ENCODE peak calls at places on chromosomes 16 and 17, in eight cellular contexts. I is neural progenitor cell; T is cardiac fibroblast; B is transverse colon; D is CD4-positive, CD25-positive, alpha-beta regulatory T cell; K is effector memory CD4-positive, alpha-beta T cell; N is AG04449; W is tibial artery. V is an unnamed sample.

GRCh38 chr16:20904507-20905079 is 4.0 kb downstream of the LYRM1 start:
- DNase-seq in I (no peak), T (peak; percentile 89), B (no peak), D (no peak), K (peak; percentile 6), N (no peak), W (no peak), V (peak; percentile 85)

GRCh38 chr16:5615868-5616642 is 518.5 kb upstream of the EEF2KMT start:
- DNase-seq in I (peak; percentile 92), T (no peak), B (peak; percentile 64), D (no peak), K (no peak), N (no peak), W (no peak), V (peak; percentile 32)

GRCh38 chr16:79167893-79168292 is 432.6 kb downstream of the MAF start:
- DNase-seq in I (no peak), T (no peak), B (no peak), D (no peak), K (no peak), N (no peak), W (no peak), V (no peak)

GRCh38 chr16:73065617-73066313 is 17.8 kb upstream of the ZFHX3 start:
- DNase-seq in I (peak; percentile 66), T (peak; percentile 39), B (peak; percentile 39), D (no peak), K (no peak), N (no peak), W (peak; percentile 62), V (no peak)

GRCh38 chr17:54982399-54982798 is 13.8 kb downstream of the STXBP4 start:
- DNase-seq in I (no peak), T (peak; percentile 87), B (no peak), D (no peak), K (no peak), N (peak; percentile 53), W (peak; percentile 77), V (no peak)

GRCh38 chr16:69566437-69567030 is 768 bp downstream of the NFAT5 start:
- DNase-seq in I (peak; percentile 75), T (peak; percentile 74), B (peak; percentile 60), D (peak; percentile 20), K (peak; percentile 23), N (no peak), W (peak; percentile 74), V (peak; percentile 42)

GRCh38 chr16:65698943-65699342 is 577.1 kb upstream of the CDH11 start:
- DNase-seq in I (peak; percentile 50), T (peak; percentile 85), B (no peak), D (no peak), K (no peak), N (no peak), W (no peak), V (no peak)

GRCh38 chr17:16378631-16379282 is 2.1 kb upstream of the UBB start:
- DNase-seq in I (no peak), T (no peak), B (peak; percentile 69), D (no peak), K (no peak), N (no peak), W (no peak), V (no peak)

GRCh38 chr16:3523281-3523680 is 22.5 kb downstream of the CLUAP1 start:
- DNase-seq in I (no peak), T (no peak), B (no peak), D (no peak), K (no peak), N (no peak), W (no peak), V (no peak)

GRCh38 chr17:80792373-80792781 is 199.3 kb upstream of the CHMP6 start:
- DNase-seq in I (no peak), T (peak; percentile 26), B (no peak), D (no peak), K (no peak), N (no peak), W (no peak), V (no peak)

GRCh38 chr16:55817236-55817912 is 15.5 kb downstream of the CES1 start:
- DNase-seq in I (no peak), T (no peak), B (no peak), D (no peak), K (no peak), N (no peak), W (no peak), V (no peak)

GRCh38 chr17:42026821-42027539 is 7.1 kb downstream of the NKIRAS2 start:
- DNase-seq in I (peak; percentile 53), T (no peak), B (no peak), D (no peak), K (no peak), N (no peak), W (no peak), V (no peak)

GRCh38 chr17:54968954-54969400 is 412 bp downstream of the STXBP4 start:
- DNase-seq in I (no peak), T (peak; percentile 42), B (peak; percentile 28), D (peak; percentile 2), K (no peak), N (no peak), W (peak; percentile 29), V (no peak)

GRCh38 chr17:56441331-56441730 is 152.2 kb upstream of the NOG start:
- DNase-seq in I (no peak), T (peak; percentile 21), B (no peak), D (no peak), K (no peak), N (peak; percentile 54), W (no peak), V (no peak)

GRCh38 chr17:48470388-48471034 is 40.5 kb upstream of the SKAP1 start:
- DNase-seq in I (no peak), T (peak; percentile 31), B (no peak), D (no peak), K (no peak), N (no peak), W (no peak), V (no peak)

GRCh38 chr16:10868562-10869469 is 8.2 kb upstream of the CIITA start:
- DNase-seq in I (no peak), T (no peak), B (peak; percentile 46), D (no peak), K (no peak), N (no peak), W (peak; percentile 59), V (no peak)

DNA sequence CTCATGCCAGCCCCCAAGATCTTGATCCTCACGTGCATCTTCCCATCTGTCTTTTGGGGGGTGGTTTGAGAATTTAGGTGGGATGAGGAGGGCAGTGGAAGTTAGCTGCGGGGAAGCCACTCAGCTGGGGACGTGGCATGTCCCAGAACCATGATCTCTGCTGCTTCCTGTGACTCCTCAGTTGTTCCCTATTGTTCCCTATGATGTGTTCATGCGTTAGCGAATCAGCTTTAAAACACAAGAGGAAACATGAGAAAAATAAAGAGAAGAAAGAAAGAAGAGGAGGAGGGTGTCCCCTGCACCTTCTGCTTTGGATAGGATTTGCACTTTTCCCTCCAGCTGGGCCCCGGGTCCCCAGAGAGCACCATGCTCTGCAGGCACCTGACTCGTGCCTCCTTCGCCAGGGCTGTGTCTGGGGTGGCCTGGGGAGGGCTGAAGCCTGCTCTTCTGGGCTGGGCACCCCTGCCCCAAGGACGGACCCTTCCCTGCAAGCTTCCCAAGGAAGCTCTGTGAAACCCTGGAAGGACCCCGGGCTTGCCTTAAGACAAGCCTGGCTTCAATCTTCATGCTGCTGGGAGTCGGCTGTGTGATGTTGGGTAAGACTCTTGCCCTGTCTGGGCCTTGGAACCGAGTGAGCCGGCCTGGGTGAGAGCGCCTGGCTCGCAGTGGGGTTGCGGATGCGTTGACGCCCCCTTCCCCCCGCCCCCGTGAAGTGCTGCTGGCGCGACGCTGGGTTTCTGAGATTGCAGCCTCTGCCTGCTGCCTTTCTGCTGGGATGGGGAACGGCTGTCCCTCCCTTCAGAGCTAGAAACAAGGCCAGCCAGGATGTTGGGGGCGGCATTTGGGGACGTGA is 62.8 kb upstream of the CIBAR2 start:
- DNase-seq in I (no peak), T (no peak), B (no peak), D (no peak), K (no peak), N (no peak), W (no peak), V (no peak)
- H3K4me3 ChIP-seq in I (no peak overlapping the region), T (no peak overlapping the region), B (no peak overlapping the region), D (no peak overlapping the region), K (no peak overlapping the region), N (peak overlapping the region; percentile 43), W (no peak overlapping the region), V (no peak overlapping the region)

DNA sequence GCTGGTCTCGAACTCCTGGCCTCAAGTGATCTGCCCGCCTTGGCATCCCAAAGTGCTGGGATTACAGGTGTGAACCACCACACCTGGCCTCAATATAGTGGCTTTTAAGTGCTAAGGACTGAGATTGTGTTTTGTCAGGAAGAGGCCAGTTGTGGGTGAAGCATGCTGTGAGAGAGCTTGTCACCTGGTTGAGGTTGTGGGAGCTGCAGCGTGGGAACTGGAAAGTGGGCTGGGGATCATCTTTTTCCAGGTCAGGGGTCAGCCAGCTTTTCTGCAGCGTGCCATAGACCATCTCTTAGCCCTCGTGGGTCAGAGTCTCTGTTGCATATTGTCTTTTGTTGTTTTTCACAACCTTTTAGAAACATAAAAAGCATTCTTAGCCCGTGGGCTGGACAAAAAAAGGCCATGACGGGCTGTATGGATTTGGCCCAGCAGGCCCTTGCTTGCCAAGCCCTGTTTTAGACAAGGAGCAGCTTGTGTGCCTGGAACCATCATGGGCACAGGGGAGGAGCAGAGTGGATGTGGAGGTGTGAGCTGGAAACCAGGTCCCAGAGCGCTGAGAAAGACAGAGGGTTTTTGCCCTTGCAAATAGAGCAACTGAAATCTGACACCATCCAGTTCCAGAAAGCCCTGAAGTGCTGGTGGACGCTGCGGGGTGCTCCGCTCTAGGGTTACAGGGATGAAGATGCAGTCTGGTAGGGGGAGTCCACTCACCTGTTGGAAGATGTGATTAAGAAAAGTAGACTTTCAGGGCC is 5.5 kb downstream of the BIRC5 start:
- DNase-seq in I (peak; percentile 27), T (no peak), B (no peak), D (no peak), K (no peak), N (no peak), W (no peak), V (no peak)
- H3K4me3 ChIP-seq in I (no peak overlapping the region), T (no peak overlapping the region), B (no peak overlapping the region), D (no peak overlapping the region), K (no peak overlapping the region), N (no peak overlapping the region), W (no peak overlapping the region), V (no peak overlapping the region)

GRCh38 chr16:88649195-88649923 is 1.5 kb downstream of the CYBA start:
- DNase-seq in I (no peak), T (no peak), B (peak; percentile 41), D (no peak), K (no peak), N (no peak), W (no peak), V (peak; percentile 31)
- H3K4me3 ChIP-seq in I (peak overlapping the region; percentile 79), T (peak overlapping the region; percentile 76), B (peak overlapping the region; percentile 73), D (peak overlapping the region; percentile 19), K (peak overlapping the region; percentile 92), N (peak overlapping the region; percentile 86), W (peak overlapping the region; percentile 53), V (peak overlapping the region; percentile 77)

GRCh38 chr17:60388742-60389141 is 3.2 kb downstream of the USP32 start:
- DNase-seq in I (no peak), T (no peak), B (no peak), D (no peak), K (no peak), N (no peak), W (no peak), V (no peak)
- H3K4me3 ChIP-seq in I (peak overlapping the region; percentile 9), T (no peak overlapping the region), B (no peak overlapping the region), D (no peak overlapping the region), K (no peak overlapping the region), N (no peak overlapping the region), W (no peak overlapping the region), V (no peak overlapping the region)

GRCh38 chr16:86520317-86521210 is 10.2 kb downstream of the FOXF1 start:
- DNase-seq in I (no peak), T (no peak), B (no peak), D (no peak), K (no peak), N (no peak), W (no peak), V (no peak)
- H3K4me3 ChIP-seq in I (no peak overlapping the region), T (no peak overlapping the region), B (peak overlapping the region; percentile 3), D (no peak overlapping the region), K (peak overlapping the region; percentile 5), N (peak overlapping the region; percentile 37), W (no peak overlapping the region), V (no peak overlapping the region)

GRCh38 chr17:34314279-34314678 is 5.0 kb upstream of the CCL8 start:
- DNase-seq in I (no peak), T (peak; percentile 95), B (no peak), D (no peak), K (no peak), N (no peak), W (peak; percentile 52), V (peak; percentile 21)
- H3K4me3 ChIP-seq in I (no peak overlapping the region), T (no peak overlapping the region), B (no peak overlapping the region), D (no peak overlapping the region), K (no peak overlapping the region), N (no peak overlapping the region), W (no peak overlapping the region), V (no peak overlapping the region)